ENCODE peak calls at places on chromosomes 7 and 10, in nine cellular contexts. J, S, K, G, V, Q, L, U and W are unnamed samples. For H3K4me1, the result is how much of the 10 kb centered on the place peaks cover.

GRCh38 chr10:74586088-74586585 is 240.3 kb upstream of the KAT6B start:
- DNase-seq in K (no peak), G (no peak), L (no peak), J (no peak), S (peak), Q (no peak), V (no peak), U (no peak), W (peak)

GRCh38 chr7:81769891-81770818 is at the start of gene HGF:
- DNase-seq in U (peak), V (peak), K (peak), Q (no peak), L (peak), S (peak), J (peak), G (peak), W (peak)

GRCh38 chr7:34130558-34131285 is 225.4 kb downstream of the BMPER start:
- DNase-seq in U (no peak), K (no peak), J (no peak), L (no peak), G (no peak), V (no peak), S (no peak), Q (no peak), W (no peak)

GRCh38 chr7:117825132-117825531 is 48.1 kb downstream of the CTTNBP2 start:
- DNase-seq in G (no peak), V (no peak), K (no peak), L (no peak), Q (no peak), S (peak), U (no peak), J (no peak), W (no peak)

GRCh38 chr7:92402920-92403759 is 44.1 kb upstream of the GATAD1 start:
- DNase-seq in U (no peak), K (no peak), J (no peak), G (no peak), V (no peak), S (peak), L (no peak), Q (no peak), W (no peak)

GRCh38 chr7:64625114-64626082 is 40.5 kb upstream of the ZNF107 start:
- DNase-seq in K (no peak), Q (no peak), L (no peak), V (no peak), S (no peak), J (no peak), G (no peak), U (no peak), W (no peak)

GRCh38 chr10:71704816-71705215 is 14.8 kb downstream of the C10orf105 start:
- DNase-seq in L (no peak), G (no peak), U (no peak), S (no peak), Q (no peak), V (no peak), K (no peak), J (no peak), W (no peak)

GRCh38 chr10:89798092-89798491 is 96.7 kb downstream of the KIF20B start:
- DNase-seq in U (no peak), Q (no peak), L (no peak), V (no peak), S (no peak), J (no peak), G (no peak), K (no peak), W (no peak)

GRCh38 chr7:2507208-2507916 is 12.2 kb upstream of the LFNG start:
- DNase-seq in V (no peak), L (no peak), J (no peak), K (no peak), U (no peak), G (no peak), S (no peak), Q (no peak), W (no peak)

GRCh38 chr7:46131916-46132795 is 211.1 kb upstream of the IGFBP3 start:
- DNase-seq in V (no peak), K (no peak), L (no peak), S (no peak), J (no peak), U (no peak), Q (no peak), G (no peak), W (no peak)

GRCh38 chr7:162583-163297 is 29.6 kb upstream of the FAM20C start:
- DNase-seq in J (peak), L (no peak), U (no peak), S (no peak), V (no peak), Q (no peak), K (no peak), G (no peak), W (no peak)

GRCh38 chr10:106573106-106573505 is 591.4 kb downstream of the SORCS1 start:
- DNase-seq in Q (no peak), G (no peak), J (no peak), V (no peak), S (peak), U (no peak), L (no peak), K (no peak), W (no peak)

GRCh38 chr10:72834183-72834825 is 59.2 kb upstream of the OIT3 start:
- DNase-seq in S (peak), L (peak), U (no peak), Q (peak), K (peak), J (no peak), G (peak), V (peak), W (peak)

GRCh38 chr7:44958645-44959344 is 20.0 kb downstream of the MYO1G start:
- DNase-seq in Q (no peak), G (no peak), K (no peak), J (no peak), V (no peak), L (no peak), S (no peak), U (no peak), W (no peak)

DNA sequence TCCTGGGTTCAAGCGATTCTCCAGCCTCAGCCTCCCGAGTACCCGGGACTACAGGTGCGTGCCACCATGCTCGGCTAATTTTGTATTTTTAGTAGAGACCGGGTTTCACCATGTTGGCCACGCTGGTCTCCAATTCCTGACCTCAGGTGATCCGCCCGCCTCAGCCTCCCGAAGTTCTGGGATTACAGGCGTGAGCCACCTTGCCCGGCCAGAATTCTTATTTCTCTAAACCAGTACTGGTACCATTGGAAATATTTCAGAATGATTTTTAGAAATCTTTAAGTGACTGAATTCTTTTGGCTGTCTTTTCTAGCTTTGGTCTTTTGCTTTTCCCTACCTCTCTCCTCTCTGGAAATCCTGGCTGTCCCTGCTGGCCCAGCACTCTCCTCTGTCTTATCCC is 2.8 kb downstream of the GNAI1 start:
- DNase-seq in U (no peak), J (no peak), V (no peak), L (no peak), Q (no peak), K (no peak), S (no peak), G (no peak), W (no peak)
- H3K4me1 ChIP-seq in U (under half), J (under half), V (under half), L (under half), Q (half or more), K (under half), S (under half), G (under half), W (under half)

GRCh38 chr7:5614579-5614978 is 166.9 kb downstream of the RNF216 start:
- DNase-seq in U (no peak), K (no peak), Q (no peak), S (no peak), V (no peak), L (no peak), G (no peak), J (no peak), W (no peak)
- TF ChIP-seq POLR2A in U (no peak), K (no peak), Q (no peak), S (no peak), V (no peak), L (no peak), G (no peak), J (no peak), W (no peak)

GRCh38 chr7:20240080-20240926 is 23.1 kb upstream of the MACC1 start:
- DNase-seq in J (no peak), Q (no peak), V (no peak), G (no peak), U (no peak), S (no peak), L (no peak), K (no peak), W (no peak)
- H3K4me3 ChIP-seq in J (no peak), Q (no peak), V (no peak), G (no peak), U (no peak), S (no peak), L (no peak), K (no peak), W (no peak)

GRCh38 chr10:7408494-7409044 is 2.3 kb downstream of the SFMBT2 start:
- DNase-seq in V (peak), U (peak), K (peak), L (peak), S (peak), J (peak), Q (no peak), G (peak), W (peak)
- H3K4me1 ChIP-seq in V (under half), U (under half), K (under half), L (half or more), S (under half), J (half or more), Q (under half), G (under half), W (half or more)

DNA sequence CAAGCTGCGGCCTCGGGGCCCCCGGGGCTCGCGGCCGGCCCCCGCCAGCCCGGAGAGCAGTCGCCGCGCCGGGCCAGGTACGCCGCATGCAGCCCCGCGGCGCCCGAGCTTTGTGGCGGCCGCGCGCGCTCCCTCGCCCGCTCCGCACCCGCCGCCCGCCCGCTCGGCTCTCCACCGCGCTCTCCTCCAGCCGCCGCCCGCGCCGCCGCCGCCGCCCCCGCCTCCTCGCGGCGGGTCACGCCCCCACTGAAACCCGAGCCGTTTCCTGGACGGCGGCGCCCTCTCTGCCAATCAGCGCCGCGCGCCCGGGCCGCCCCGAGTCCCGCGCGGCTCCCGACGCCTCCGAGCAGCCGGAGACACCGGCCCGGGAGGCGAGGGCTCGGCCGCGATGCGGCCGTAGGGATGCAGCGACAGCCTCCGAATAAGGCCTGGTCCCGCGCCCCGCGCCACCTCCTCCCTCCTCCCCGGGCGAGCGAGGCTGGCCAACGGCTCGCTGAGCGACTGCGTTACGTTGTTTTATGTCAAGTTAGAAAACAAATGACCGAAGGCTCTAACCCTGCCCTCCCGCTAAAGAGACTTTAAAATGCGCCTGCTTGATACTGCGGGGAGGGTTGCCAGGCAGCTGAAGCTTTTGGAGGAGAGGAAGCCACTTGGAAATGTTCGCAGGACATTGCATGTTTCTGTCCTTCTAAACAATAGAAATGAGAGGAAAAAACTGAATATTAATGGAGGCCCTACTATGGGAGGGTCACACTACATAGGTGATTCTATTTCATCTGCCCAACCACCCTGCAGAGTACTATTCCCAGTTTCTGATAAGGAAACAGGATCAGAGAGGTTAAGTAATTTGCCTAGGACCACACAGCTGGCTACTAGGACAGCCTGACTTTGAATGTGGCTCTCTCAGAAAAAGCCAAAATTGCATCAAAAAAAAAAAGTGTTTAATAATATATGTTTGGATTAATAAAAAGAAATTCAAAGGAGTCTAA is at the start of gene FGFR2:
- DNase-seq in Q (peak), K (peak), J (peak), G (peak), S (no peak), V (peak), U (peak), L (peak), W (peak)
- TF ChIP-seq POLR2A in Q (peak), K (no peak), J (peak), G (peak), S (no peak), V (peak), U (peak), L (peak), W (peak)

DNA sequence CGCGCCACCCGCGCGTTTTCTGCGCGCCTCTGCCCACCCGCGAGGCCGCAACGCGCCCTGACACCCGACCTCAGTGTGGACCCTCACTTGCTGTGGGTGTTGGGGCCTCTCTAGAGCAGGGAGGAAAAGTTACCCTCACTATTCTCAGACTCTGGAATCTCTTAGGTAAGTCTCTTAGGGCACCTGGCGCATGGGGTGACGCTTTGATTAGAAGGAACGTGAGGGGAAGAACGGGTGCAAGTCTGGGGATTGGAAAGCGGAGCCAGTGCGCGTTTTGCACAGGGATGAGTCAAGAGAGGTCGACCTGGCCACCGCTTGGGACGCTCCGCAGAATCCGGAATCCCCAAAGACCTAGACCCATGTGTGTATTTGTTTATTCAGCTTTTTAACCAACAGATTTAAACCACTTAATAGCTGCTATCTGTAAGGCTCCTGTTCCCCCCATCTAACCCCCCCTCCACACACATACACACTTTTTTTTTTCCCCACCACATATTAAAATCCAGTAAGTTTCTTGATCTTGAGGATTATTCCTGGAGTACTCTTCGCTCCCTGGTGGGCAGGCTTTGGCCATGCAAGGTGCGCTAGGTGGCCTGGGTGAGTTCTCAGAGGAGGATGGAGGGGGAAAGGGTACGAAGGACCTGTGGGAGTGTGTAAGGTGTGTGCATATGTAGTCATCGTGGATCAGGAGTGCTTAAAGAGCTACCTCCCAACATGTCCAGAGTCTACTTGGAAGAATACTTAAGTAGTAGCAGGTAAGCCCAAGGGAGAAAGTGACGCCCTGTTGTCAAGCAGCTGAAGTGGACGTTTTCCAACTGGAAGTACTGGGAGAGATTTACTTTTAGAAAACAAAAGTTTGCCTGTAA is 169.1 kb upstream of the PPP1R3A start:
- DNase-seq in J (no peak), S (no peak), L (no peak), G (peak), Q (no peak), U (peak), V (no peak), K (peak), W (peak)
- H3K4me3 ChIP-seq in J (peak), S (peak), L (peak), G (no peak), Q (no peak), U (peak), V (peak), K (peak), W (no peak)

GRCh38 chr10:99394761-99395386 is 35.5 kb downstream of the GOT1 start:
- DNase-seq in U (no peak), Q (no peak), G (no peak), S (no peak), V (no peak), K (no peak), L (no peak), J (no peak), W (no peak)

GRCh38 chr10:99393683-99394082 is 36.7 kb downstream of the GOT1 start:
- DNase-seq in L (no peak), K (no peak), V (no peak), S (no peak), Q (no peak), J (no peak), U (no peak), G (no peak), W (no peak)

GRCh38 chr10:99391346-99391745 is 39.1 kb downstream of the GOT1 start:
- DNase-seq in K (no peak), J (no peak), S (no peak), Q (no peak), G (no peak), L (no peak), V (no peak), U (no peak), W (no peak)

GRCh38 chr10:99394256-99394655 is 36.2 kb downstream of the GOT1 start:
- DNase-seq in K (no peak), L (no peak), V (no peak), J (no peak), Q (no peak), G (no peak), S (no peak), U (no peak), W (peak)

DNA sequence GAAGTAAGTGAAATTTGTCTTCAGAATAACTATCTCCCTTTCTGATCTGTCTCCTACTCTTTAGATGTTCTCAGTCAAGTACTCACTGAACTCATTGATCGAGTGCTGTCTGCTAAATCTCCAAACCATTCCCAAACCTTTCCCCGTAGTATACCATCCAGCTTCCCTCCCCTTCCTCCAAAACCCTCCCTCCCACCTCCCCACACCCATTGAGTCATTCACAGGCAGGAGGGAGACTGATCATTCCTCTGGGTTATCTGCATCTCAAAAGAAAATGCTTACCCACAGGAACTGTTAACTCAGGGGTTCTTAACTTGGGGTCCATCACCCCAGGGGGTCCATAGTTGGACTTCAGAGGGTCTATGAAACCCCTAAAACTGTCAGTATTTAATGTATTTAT is 37.4 kb downstream of the GOT1 start:
- DNase-seq in L (no peak), U (no peak), V (no peak), Q (no peak), J (no peak), G (no peak), S (peak), K (no peak), W (no peak)
- H3K4me1 ChIP-seq in L (under half), U (under half), V (under half), Q (under half), J (under half), G (under half), S (under half), K (under half), W (under half)